ENCODE peak calls at places on chromosomes 2 and 18, in four cellular contexts. One of them, this sample, is unnamed.

GRCh38 chr2:37588316-37588777 is 83.1 kb downstream of the CDC42EP3 start:
- DNase-seq in 8988T: no peak
- DNase-seq in RWPE1: no peak
- DNase-seq in NCI-H2029: no peak
- DNase-seq in this sample: no peak

GRCh38 chr2:219440388-219441256 is 6.0 kb downstream of the SPEG start:
- DNase-seq in RWPE1: peak; percentile 49
- DNase-seq in NCI-H2029: peak; percentile 6
- DNase-seq in 8988T: no peak
- DNase-seq in this sample: no peak

GRCh38 chr2:145018502-145018901 is 498.6 kb upstream of the ZEB2 start:
- DNase-seq in NCI-H2029: no peak
- DNase-seq in RWPE1: no peak
- DNase-seq in 8988T: no peak
- DNase-seq in this sample: no peak

GRCh38 chr18:63848159-63848558 is 39.3 kb upstream of the SERPINB2 start:
- DNase-seq in 8988T: no peak
- DNase-seq in RWPE1: peak; percentile 36
- DNase-seq in NCI-H2029: no peak
- DNase-seq in this sample: peak; percentile 62

GRCh38 chr2:168912466-168913170 is 11.5 kb downstream of the G6PC2 start:
- DNase-seq in RWPE1: no peak
- DNase-seq in 8988T: no peak
- DNase-seq in NCI-H2029: no peak
- DNase-seq in this sample: no peak

GRCh38 chr2:46634905-46635304 is 155.5 kb downstream of the TMEM247 start:
- DNase-seq in 8988T: no peak
- DNase-seq in RWPE1: no peak
- DNase-seq in NCI-H2029: no peak
- DNase-seq in this sample: no peak

GRCh38 chr2:207313947-207314346 is 148.2 kb upstream of the KLF7 start:
- DNase-seq in 8988T: no peak
- DNase-seq in RWPE1: no peak
- DNase-seq in NCI-H2029: no peak
- DNase-seq in this sample: no peak

GRCh38 chr2:68366083-68366560 is 1.0 kb downstream of the PLEK start:
- DNase-seq in 8988T: no peak
- DNase-seq in NCI-H2029: no peak
- DNase-seq in RWPE1: no peak
- DNase-seq in this sample: peak; percentile 45

GRCh38 chr2:105390454-105390853 is 8.4 kb downstream of the FHL2 start:
- DNase-seq in NCI-H2029: no peak
- DNase-seq in RWPE1: no peak
- DNase-seq in 8988T: no peak
- DNase-seq in this sample: no peak

GRCh38 chr2:152491139-152491472 is 156.1 kb downstream of the FMNL2 start:
- DNase-seq in 8988T: no peak
- DNase-seq in NCI-H2029: no peak
- DNase-seq in RWPE1: no peak
- DNase-seq in this sample: peak; percentile 82

GRCh38 chr2:27807476-27807875 is 36.0 kb downstream of the MRPL33 start:
- DNase-seq in NCI-H2029: no peak
- DNase-seq in 8988T: no peak
- DNase-seq in RWPE1: no peak
- DNase-seq in this sample: no peak

GRCh38 chr18:8657050-8657820 is 48.0 kb downstream of the RAB12 start:
- DNase-seq in NCI-H2029: no peak
- DNase-seq in RWPE1: no peak
- DNase-seq in 8988T: no peak
- DNase-seq in this sample: peak; percentile 13

GRCh38 chr2:6787376-6787775 is 78.3 kb downstream of the CMPK2 start:
- DNase-seq in RWPE1: no peak
- DNase-seq in NCI-H2029: no peak
- DNase-seq in 8988T: no peak
- DNase-seq in this sample: no peak

This sample was measured in pons.